ENCODE peak calls at places on chromosomes 6 and 20, in five cellular contexts. E is H1, X is IMR-90, W is HepG2, G is K562. A is an unnamed sample.

GRCh38 chr20:24843443-24843715 is 105.7 kb upstream of the CST7 start:
- DNase-seq in E (no peak), X (no peak), W (no peak), G (no peak), A (no peak)

GRCh38 chr6:53112404-53112803 is 36.2 kb downstream of the GCM1 start:
- DNase-seq in E (no peak), X (no peak), W (peak), G (no peak), A (no peak)

GRCh38 chr6:102474041-102474807 is 1080.7 kb downstream of the GRIK2 start:
- DNase-seq in E (no peak), X (no peak), W (no peak), G (no peak), A (no peak)

GRCh38 chr20:1993986-1994385 is at the start of gene PDYN:
- DNase-seq in E (no peak), X (no peak), W (no peak), G (no peak), A (no peak)

GRCh38 chr6:163738725-163739124 is 324.2 kb downstream of the QKI start:
- DNase-seq in E (no peak), X (peak), W (no peak), G (no peak), A (no peak)

GRCh38 chr6:106339334-106340029 is 13.9 kb upstream of the ATG5 start:
- DNase-seq in E (peak), X (peak), W (peak), G (peak), A (peak)

GRCh38 chr6:170446841-170447560 is 106.1 kb downstream of the PSMB1 start:
- DNase-seq in E (no peak), X (no peak), W (no peak), G (no peak), A (no peak)

GRCh38 chr6:13924146-13924948 is 405 bp upstream of the RNF182 start:
- DNase-seq in E (no peak), X (peak), W (no peak), G (peak), A (peak)

GRCh38 chr6:88633782-88634181 is 329.6 kb downstream of the RNGTT start:
- DNase-seq in E (no peak), X (no peak), W (no peak), G (no peak), A (no peak)

GRCh38 chr20:17343631-17344447 is 117.0 kb downstream of the PCSK2 start:
- DNase-seq in E (no peak), X (no peak), W (no peak), G (no peak), A (no peak)

GRCh38 chr6:34560366-34561226 is 4.5 kb upstream of the SPDEF start:
- DNase-seq in E (no peak), X (peak), W (peak), G (peak), A (no peak)

GRCh38 chr6:154447929-154448328 is 62.6 kb downstream of the CNKSR3 start:
- DNase-seq in E (no peak), X (peak), W (no peak), G (no peak), A (no peak)

GRCh38 chr20:31570735-31571617 is 34.1 kb upstream of the ID1 start:
- DNase-seq in E (no peak), X (no peak), W (peak), G (no peak), A (no peak)

GRCh38 chr20:2671977-2672376 is 8.0 kb upstream of the IDH3B start:
- DNase-seq in E (no peak), X (no peak), W (no peak), G (no peak), A (peak)

GRCh38 chr20:20971810-20972209 is 134.3 kb downstream of the LINC00237 start:
- DNase-seq in E (no peak), X (no peak), W (peak), G (no peak), A (no peak)

GRCh38 chr20:43409041-43409913 is 48.4 kb upstream of the SRSF6 start:
- DNase-seq in E (peak), X (peak), W (peak), G (peak), A (peak)

GRCh38 chr20:43942661-43943285 is 28.1 kb downstream of the TOX2 start:
- DNase-seq in E (no peak), X (peak), W (no peak), G (no peak), A (no peak)

DNA sequence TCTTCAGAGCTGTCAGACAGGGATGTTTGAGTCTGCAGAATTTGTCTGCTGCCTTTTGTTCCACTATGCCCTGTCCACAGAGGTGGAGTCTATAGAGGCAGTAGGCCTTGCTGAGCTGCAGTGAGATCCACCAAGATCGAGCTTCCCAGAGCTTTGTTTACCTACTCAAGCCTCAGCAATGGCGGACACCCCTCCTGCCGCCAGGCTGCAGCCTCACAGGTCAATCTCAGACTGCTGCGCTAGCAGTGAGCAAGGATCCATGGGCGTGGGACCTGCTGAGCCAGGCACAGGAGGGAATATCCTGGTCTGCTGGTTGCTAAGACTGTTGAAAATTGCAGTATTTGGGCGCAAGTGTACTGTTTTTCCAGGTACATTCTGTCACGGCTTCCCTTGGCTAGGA is 28.4 kb upstream of the RAB32 start:
- DNase-seq in E (no peak), X (no peak), W (no peak), G (no peak), A (no peak)
- TF ChIP-seq MAFK in E (no peak), X (no peak), W (no peak), G (no peak), A (no peak)

GRCh38 chr6:126181173-126181741 is 158.7 kb upstream of the CENPW start:
- DNase-seq in E (peak), X (no peak), W (peak), G (no peak), A (no peak)

GRCh38 chr6:126181890-126182289 is 158.0 kb upstream of the CENPW start:
- DNase-seq in E (no peak), X (no peak), W (no peak), G (no peak), A (no peak)

GRCh38 chr6:126176266-126176665 is 163.6 kb upstream of the CENPW start:
- DNase-seq in E (no peak), X (peak), W (peak), G (peak), A (no peak)

GRCh38 chr6:126182650-126183311 is 157.1 kb upstream of the CENPW start:
- DNase-seq in E (no peak), X (no peak), W (peak), G (no peak), A (peak)

DNA sequence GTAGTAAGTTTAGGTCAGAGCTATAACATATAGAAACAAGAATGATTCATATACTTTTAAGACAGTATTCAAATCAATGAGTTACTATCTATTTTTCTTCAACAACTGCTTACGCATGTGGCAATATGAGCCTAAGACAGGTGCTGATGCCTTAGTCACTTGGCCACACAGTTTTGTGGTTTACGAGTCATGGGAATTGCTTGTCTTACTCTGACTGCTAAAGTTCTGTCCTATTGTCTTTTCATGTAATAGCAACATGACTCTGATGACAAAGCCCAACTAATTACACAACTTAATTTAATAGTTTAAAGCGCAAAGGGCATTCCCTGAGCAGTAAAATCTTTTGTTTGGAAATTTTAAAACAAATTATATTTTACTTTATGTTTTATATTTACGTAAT is 159.3 kb upstream of the CENPW start:
- DNase-seq in E (no peak), X (peak), W (peak), G (no peak), A (no peak)
- TF ChIP-seq MAFK in E (no peak), X (no peak), W (no peak), G (no peak), A (no peak)

GRCh38 chr20:48752963-48753362 is 74.8 kb downstream of the PREX1 start:
- DNase-seq in E (no peak), X (no peak), W (no peak), G (no peak), A (no peak)
- TF ChIP-seq MAFK in E (no peak), X (no peak), W (no peak), G (no peak), A (no peak)

DNA sequence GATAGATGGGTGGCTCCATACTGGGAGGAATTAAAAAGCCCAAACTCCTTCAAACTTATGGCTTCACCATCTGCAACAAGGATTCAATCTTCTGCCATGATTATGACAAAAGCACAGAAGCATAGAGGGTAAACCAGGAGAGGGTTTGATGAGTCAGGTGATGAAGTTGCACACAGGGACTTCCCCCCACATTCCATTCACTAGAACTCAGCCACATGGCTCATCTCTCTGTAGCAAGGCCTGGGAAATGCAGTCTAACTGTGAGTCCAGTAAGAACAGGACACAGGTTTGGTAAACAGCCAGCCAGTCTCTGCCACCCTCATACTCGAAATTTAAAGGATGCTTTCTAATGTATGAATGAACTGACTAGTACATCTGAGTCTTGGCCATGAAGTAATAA is 142.9 kb downstream of the HIVEP2 start:
- DNase-seq in E (no peak), X (peak), W (peak), G (no peak), A (peak)
- TF ChIP-seq MAFK in E (no peak), X (peak), W (no peak), G (no peak), A (no peak)

GRCh38 chr20:54123587-54124180 is 50.1 kb downstream of the CYP24A1 start:
- DNase-seq in E (peak), X (peak), W (peak), G (no peak), A (peak)
- TF ChIP-seq MAFK in E (peak), X (no peak), W (peak), G (no peak), A (peak)

GRCh38 chr20:32580970-32581838 is 3.9 kb downstream of the NOL4L start:
- DNase-seq in E (no peak), X (no peak), W (peak), G (peak), A (no peak)

GRCh38 chr20:32581839-32582658 is 3.1 kb downstream of the NOL4L start:
- DNase-seq in E (no peak), X (no peak), W (no peak), G (no peak), A (no peak)

GRCh38 chr20:32583581-32584045 is 1.5 kb downstream of the NOL4L start:
- DNase-seq in E (no peak), X (no peak), W (no peak), G (peak), A (no peak)

GRCh38 chr20:32585011-32585518 is at the start of gene NOL4L:
- DNase-seq in E (no peak), X (no peak), W (no peak), G (peak), A (no peak)

DNA sequence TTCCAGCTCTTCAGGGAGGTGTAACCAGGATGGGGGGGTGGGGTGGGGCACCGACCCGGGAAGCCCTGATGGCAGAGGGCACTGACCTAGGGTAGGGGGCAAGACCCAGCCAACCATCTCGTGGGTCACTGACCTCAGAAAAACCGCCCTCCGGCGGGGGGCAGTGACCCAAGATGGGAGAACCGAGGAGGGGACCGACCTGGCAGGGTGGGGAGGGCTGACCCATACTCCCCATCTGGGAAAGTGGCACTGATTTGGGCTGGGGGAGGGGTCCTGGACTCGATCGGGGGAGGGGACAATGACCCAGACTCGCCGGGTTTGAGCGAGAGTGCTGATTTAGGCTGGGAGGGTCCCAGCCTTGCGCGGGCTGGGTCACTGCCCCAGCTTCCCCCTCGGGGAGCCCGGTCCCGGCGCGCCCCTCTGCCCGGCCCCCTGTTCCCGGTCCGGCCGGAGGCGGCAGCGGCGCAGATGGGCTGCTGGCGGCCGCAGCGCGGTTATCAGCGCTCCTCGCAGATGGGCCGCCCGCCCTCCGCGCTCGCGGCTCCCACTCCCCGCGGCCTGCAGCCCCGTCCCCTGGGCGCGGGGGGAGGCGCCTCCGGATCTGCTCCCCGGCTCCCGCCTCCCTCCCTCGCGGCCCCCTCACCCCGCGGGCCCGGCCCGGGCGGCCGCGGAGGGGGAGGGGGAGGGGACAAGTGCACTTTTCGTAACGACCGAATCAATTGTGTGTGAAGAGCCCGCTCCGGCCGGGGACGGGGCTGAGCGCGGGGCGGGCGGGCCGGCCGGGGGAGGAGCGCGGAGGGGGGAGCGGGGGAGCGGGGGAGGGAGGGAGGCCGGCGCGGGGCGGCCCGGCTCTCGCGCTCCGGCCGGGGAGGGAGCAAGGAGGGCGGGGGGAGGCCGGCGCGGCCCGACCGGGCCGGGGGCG is 2.2 kb downstream of the NOL4L start:
- DNase-seq in E (no peak), X (no peak), W (no peak), G (peak), A (no peak)
- TF ChIP-seq MAFK in E (no peak), X (no peak), W (no peak), G (no peak), A (no peak)

GRCh38 chr6:148928811-148929210 is 182.0 kb downstream of the UST start:
- DNase-seq in E (no peak), X (no peak), W (no peak), G (no peak), A (no peak)
- TF ChIP-seq MAFK in E (no peak), X (no peak), W (no peak), G (no peak), A (no peak)

GRCh38 chr6:31140643-31141042 is 1.8 kb upstream of the PSORS1C2 start:
- DNase-seq in E (no peak), X (no peak), W (no peak), G (no peak), A (no peak)
- TF ChIP-seq MAFK in E (no peak), X (no peak), W (no peak), G (no peak), A (no peak)

GRCh38 chr20:46182271-46182670 is 64.2 kb downstream of the CD40 start:
- DNase-seq in E (no peak), X (no peak), W (no peak), G (no peak), A (no peak)
- TF ChIP-seq MAFK in E (no peak), X (no peak), W (no peak), G (no peak), A (no peak)

GRCh38 chr20:63183422-63184146 is 32.3 kb downstream of the YTHDF1 start:
- DNase-seq in E (no peak), X (no peak), W (peak), G (peak), A (peak)
- TF ChIP-seq MAFK in E (no peak), X (no peak), W (no peak), G (no peak), A (no peak)